ENCODE peak calls at places on chromosomes 11 and 22, in four cellular contexts. J is dorsolateral prefrontal cortex; D is midbrain; H is activated CD4-positive, CD25-positive, alpha-beta regulatory T cell. V is an unnamed sample.

GRCh38 chr22:40753114-40753513 is 66.0 kb downstream of the SLC25A17 start:
- DNase-seq in J (peak), H (no peak), D (peak), V (no peak)

GRCh38 chr11:71322861-71323582 is 70.6 kb upstream of the SHANK2 start:
- DNase-seq in H (no peak), J (no peak), D (no peak), V (peak)

GRCh38 chr22:49276567-49276966 is 551.1 kb downstream of the BRD1 start:
- DNase-seq in H (no peak), J (peak), D (no peak), V (no peak)

GRCh38 chr11:64341429-64341828 is 1.4 kb downstream of the CCDC88B start:
- DNase-seq in J (no peak), H (no peak), D (no peak), V (no peak)

GRCh38 chr11:45097721-45098493 is 48.5 kb upstream of the PRDM11 start:
- DNase-seq in D (peak), J (no peak), H (no peak), V (peak)

GRCh38 chr11:75639752-75640151 is 29.1 kb downstream of the MAP6 start:
- DNase-seq in J (peak), H (no peak), D (peak), V (no peak)

GRCh38 chr11:66707486-66707885 is 21.5 kb downstream of the SPTBN2 start:
- DNase-seq in J (no peak), H (no peak), D (no peak), V (no peak)

GRCh38 chr22:19232620-19233019 is 54.1 kb upstream of the SLC25A1 start:
- DNase-seq in J (no peak), H (no peak), D (no peak), V (no peak)

GRCh38 chr11:8025123-8025522 is 38.0 kb downstream of the EIF3F start:
- DNase-seq in H (no peak), J (no peak), D (no peak), V (no peak)

GRCh38 chr11:108705061-108705460 is 40.2 kb downstream of the DDX10 start:
- DNase-seq in D (no peak), J (no peak), H (no peak), V (no peak)

GRCh38 chr11:1085440-1086170 is 10.9 kb downstream of the MUC2 start:
- DNase-seq in D (no peak), H (no peak), J (peak), V (peak)

V was measured in activated effector memory CD4-positive, alpha-beta T cell treated with anti-CD3 and anti-CD28 coated beads, Interleukin-2, amount 50 U/mL, for 16 hours.